ENCODE peak calls at places on chromosomes 5 and 9, in nine cellular contexts. B is HFF-Myc, H is psoas muscle, S is IMR-90, T is left ventricle myocardium inferior, U is brain microvascular endothelial cell, J is heart right ventricle, G is lower lobe of right lung, X is HCT116. I is an unnamed sample.

GRCh38 chr5:38347896-38348295 is 89.5 kb downstream of the EGFLAM start:
- DNase-seq in X (no peak), T (no peak), J (no peak), H (no peak), S (no peak), B (no peak), U (no peak), G (no peak), I (no peak)

GRCh38 chr5:69032009-69032408 is 61.8 kb upstream of the SLC30A5 start:
- DNase-seq in J (no peak), T (no peak), H (no peak), B (no peak), G (no peak), S (no peak), U (no peak), X (no peak), I (no peak)

GRCh38 chr5:125450803-125451202 is 704.4 kb upstream of the ZNF608 start:
- DNase-seq in H (no peak), G (no peak), J (no peak), U (no peak), S (peak; percentile 67), T (no peak), X (no peak), B (no peak), I (no peak)

GRCh38 chr9:133839822-133840329 is 101.7 kb upstream of the SARDH start:
- DNase-seq in H (peak; percentile 63), U (peak; percentile 12), J (peak; percentile 38), S (peak; percentile 44), B (no peak), G (no peak), X (no peak), T (peak; percentile 51), I (no peak)

GRCh38 chr9:96020822-96021615 is 145.5 kb downstream of the ERCC6L2 start:
- DNase-seq in B (no peak), S (no peak), X (no peak), G (no peak), T (no peak), J (peak; percentile 39), H (no peak), U (peak; percentile 8), I (no peak)

GRCh38 chr9:72149231-72149975 is at the start of gene GDA:
- DNase-seq in S (no peak), J (no peak), G (no peak), U (no peak), B (no peak), T (no peak), H (no peak), X (peak; percentile 68), I (no peak)

GRCh38 chr9:130731355-130731754 is 37.8 kb downstream of the EXOSC2 start:
- DNase-seq in S (no peak), G (no peak), H (no peak), J (no peak), X (no peak), T (no peak), B (no peak), U (no peak), I (no peak)

GRCh38 chr9:24625097-24625496 is 79.4 kb upstream of the IZUMO3 start:
- DNase-seq in T (no peak), J (no peak), H (no peak), G (no peak), U (no peak), X (no peak), B (no peak), S (no peak), I (no peak)

GRCh38 chr9:82923410-82924242 is 139.3 kb downstream of the RASEF start:
- DNase-seq in J (no peak), T (no peak), S (no peak), G (no peak), B (no peak), H (no peak), X (no peak), U (peak; percentile 32), I (peak; percentile 12)

GRCh38 chr9:116494815-116495634 is 192.1 kb upstream of the TRIM32 start:
- DNase-seq in X (peak; percentile 35), J (peak; percentile 9), B (no peak), T (no peak), S (no peak), H (no peak), U (no peak), G (no peak), I (no peak)

GRCh38 chr5:24773241-24773640 is 128.5 kb upstream of the CDH10 start:
- DNase-seq in T (no peak), J (no peak), U (no peak), G (no peak), S (no peak), H (no peak), B (no peak), X (no peak), I (no peak)

GRCh38 chr9:115327441-115328122 is 209.6 kb upstream of the TNC start:
- DNase-seq in S (peak; percentile 60), X (no peak), B (peak; percentile 10), U (no peak), J (no peak), G (no peak), T (no peak), H (no peak), I (no peak)

GRCh38 chr9:88476491-88477271 is 58.3 kb upstream of the NXNL2 start:
- DNase-seq in J (no peak), B (peak; percentile 26), T (no peak), U (peak; percentile 21), X (no peak), S (peak; percentile 28), G (no peak), H (no peak), I (peak; percentile 77)

GRCh38 chr5:36378551-36378950 is 76.8 kb upstream of the RANBP3L start:
- DNase-seq in B (no peak), U (no peak), T (no peak), J (no peak), S (peak; percentile 7), G (no peak), X (no peak), H (no peak), I (no peak)

GRCh38 chr9:92770005-92770995 is 5.7 kb upstream of the BICD2 start:
- DNase-seq in U (no peak), T (no peak), B (no peak), S (no peak), G (no peak), H (no peak), J (no peak), X (no peak), I (no peak)

GRCh38 chr9:106684940-106685695 is 177.8 kb upstream of the ZNF462 start:
- DNase-seq in T (no peak), H (no peak), U (no peak), S (no peak), J (no peak), X (no peak), B (no peak), G (no peak), I (no peak)

GRCh38 chr5:156396063-156396829 is 69.3 kb downstream of the SGCD start:
- DNase-seq in X (no peak), H (no peak), U (no peak), G (no peak), B (no peak), T (no peak), J (no peak), S (peak; percentile 27), I (no peak)

GRCh38 chr5:351911-352225 is 30.4 kb downstream of the AHRR start:
- DNase-seq in T (no peak), B (no peak), H (no peak), G (no peak), J (no peak), U (no peak), X (no peak), S (no peak), I (no peak)

DNA sequence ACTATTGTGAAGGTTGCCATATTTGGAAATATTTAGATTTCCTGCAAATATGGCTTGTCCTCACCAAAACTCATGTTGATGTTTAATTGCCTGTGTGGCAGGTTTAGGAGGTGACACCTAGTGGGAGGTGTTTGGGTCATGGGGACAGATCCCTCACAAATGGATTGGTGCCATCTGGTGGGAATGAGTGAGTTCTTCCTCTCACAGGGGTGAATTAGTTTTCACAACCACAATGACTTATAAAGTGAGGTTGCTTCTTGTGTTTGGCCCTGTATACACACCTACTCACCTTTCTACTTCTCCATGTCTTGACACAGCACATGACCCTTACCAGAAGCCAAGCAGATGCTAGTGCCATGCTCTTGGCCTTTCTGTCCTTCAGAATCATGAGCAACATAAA is 41.1 kb downstream of the ISOC1 start:
- DNase-seq in S (no peak), U (no peak), B (no peak), X (peak; percentile 19), T (no peak), G (no peak), J (no peak), H (no peak), I (no peak)
- TF ChIP-seq CTCF in S (no peak), U (no peak), B (no peak), X (peak; percentile 50), T (peak; percentile 16), G (no peak), J (peak; percentile 20), H (no peak), I (no peak)

DNA sequence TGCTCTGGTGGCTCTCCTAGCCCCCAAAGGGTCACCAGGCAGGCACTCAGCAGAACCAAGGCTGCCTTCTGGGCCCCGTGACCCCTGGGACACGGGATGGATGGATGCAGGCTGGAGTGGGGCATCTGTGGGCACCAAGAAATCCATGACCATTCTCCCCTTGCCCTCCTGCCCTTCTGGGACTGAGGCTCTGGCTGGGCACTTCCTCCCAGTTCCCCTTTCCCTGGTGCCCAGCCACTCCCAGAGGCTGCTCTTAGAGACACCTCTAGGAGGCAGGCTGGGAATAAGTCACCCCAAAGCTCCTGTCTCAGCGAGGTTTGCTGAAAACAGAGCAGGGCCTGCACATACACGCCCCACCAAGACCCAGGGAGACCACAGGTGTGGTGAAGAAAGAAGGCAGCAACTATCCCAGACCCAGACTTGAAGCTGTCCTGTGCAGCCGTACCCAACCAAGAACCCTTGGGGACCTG is 943 bp downstream of the STING1 start:
- DNase-seq in J (peak; percentile 38), X (no peak), H (no peak), S (peak; percentile 34), U (no peak), B (no peak), G (peak; percentile 70), T (peak; percentile 39), I (no peak)
- H3K4me3 ChIP-seq in J (peak overlapping the region; percentile 60), X (peak overlapping the region; percentile 54), H (peak overlapping the region; percentile 60), S (peak overlapping the region; percentile 36), U (peak overlapping the region; percentile 56), B (peak overlapping the region; percentile 69), G (peak overlapping the region; percentile 76), T (peak overlapping the region; percentile 73), I (peak overlapping the region; percentile 44)

GRCh38 chr5:142501890-142502289 is 177.1 kb upstream of the SPRY4 start:
- DNase-seq in G (no peak), J (no peak), H (no peak), U (no peak), S (no peak), X (no peak), T (no peak), B (no peak), I (no peak)
- TF ChIP-seq CTCF in G (no peak), J (no peak), H (no peak), U (peak; percentile 21), S (no peak), X (no peak), T (no peak), B (peak; percentile 5), I (no peak)

DNA sequence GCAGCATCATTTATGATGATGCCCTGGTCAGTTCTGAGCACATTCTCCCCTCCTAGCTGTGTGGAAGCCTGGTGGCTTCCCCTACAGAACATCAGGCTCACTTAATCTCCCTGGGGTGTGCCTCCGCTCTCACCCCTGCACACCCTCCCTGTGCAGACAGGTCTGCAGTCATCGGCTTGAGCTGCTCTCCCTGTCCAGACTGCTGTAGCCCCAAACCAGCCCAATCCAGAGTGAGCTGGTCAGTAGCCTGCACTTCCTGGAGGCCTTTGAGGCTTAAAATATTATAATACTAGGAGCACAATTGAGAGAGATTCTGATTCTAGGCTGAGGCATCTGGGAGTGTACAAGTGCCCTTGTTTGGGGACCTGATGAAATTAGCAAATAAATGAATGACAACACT is 60.2 kb downstream of the PPARGC1B start:
- DNase-seq in B (no peak), U (no peak), X (no peak), S (no peak), J (no peak), G (no peak), T (no peak), H (no peak), I (no peak)
- H3K4me3 ChIP-seq in B (no peak overlapping the region), U (no peak overlapping the region), X (no peak overlapping the region), S (no peak overlapping the region), J (no peak overlapping the region), G (no peak overlapping the region), T (no peak overlapping the region), H (no peak overlapping the region), I (no peak overlapping the region)

I was measured in astrocyte of the cerebellum.